ENCODE peak calls at places on chromosome 17, in four cellular contexts. C, A, S and H are unnamed samples.
A peak's percentile ranks its signal among the peaks of the same experiment; 100 is the strongest.

GRCh38 chr17:36777118-36777517 is 160.2 kb upstream of the LHX1 start:
- DNase-seq in A (no peak), C (no peak), S (no peak), H (no peak)

GRCh38 chr17:41338961-41339485 is 11.6 kb downstream of the KRT33A start:
- DNase-seq in C (no peak), A (no peak), S (no peak), H (no peak)

GRCh38 chr17:64083571-64084085 is 46.3 kb downstream of the ERN1 start:
- DNase-seq in A (no peak), S (no peak), C (no peak), H (no peak)

GRCh38 chr17:39197380-39198185 is at the start of gene CACNB1:
- DNase-seq in C (peak; percentile 18), A (peak; percentile 74), S (peak; percentile 53), H (no peak)

GRCh38 chr17:40909755-40910154 is 24.7 kb upstream of the KRT20 start:
- DNase-seq in A (no peak), C (peak; percentile 59), S (peak; percentile 2), H (no peak)

GRCh38 chr17:77419547-77420475 is 279.0 kb downstream of the SEC14L1 start:
- DNase-seq in S (no peak), C (no peak), A (no peak), H (no peak)

GRCh38 chr17:59107306-59107670 is 608 bp upstream of the TRIM37 start:
- DNase-seq in C (no peak), A (no peak), S (no peak), H (no peak)

GRCh38 chr17:1965556-1966273 is 59.4 kb downstream of the RTN4RL1 start:
- DNase-seq in A (no peak), C (no peak), S (no peak), H (peak; percentile 20)

GRCh38 chr17:5055543-5055942 is 20.3 kb upstream of the SLC52A1 start:
- DNase-seq in S (no peak), C (no peak), A (no peak), H (no peak)

GRCh38 chr17:42849451-42850157 is 1.4 kb upstream of the AOC3 start:
- DNase-seq in A (no peak), C (no peak), S (no peak), H (no peak)

GRCh38 chr17:17072546-17072945 is 30.3 kb downstream of the MPRIP start:
- DNase-seq in C (no peak), A (no peak), S (no peak), H (no peak)

GRCh38 chr17:41340934-41341861 is 9.4 kb downstream of the KRT33A start:
- DNase-seq in S (no peak), C (no peak), A (no peak), H (no peak)

GRCh38 chr17:51128089-51128488 is 7.4 kb upstream of the SPAG9 start:
- DNase-seq in C (no peak), S (no peak), A (no peak), H (no peak)

GRCh38 chr17:57260325-57261083 is 4.2 kb downstream of the MSI2 start:
- DNase-seq in A (no peak), S (no peak), C (no peak), H (no peak)

GRCh38 chr17:7176870-7177209 is 2.3 kb downstream of the ASGR1 start:
- DNase-seq in C (no peak), S (no peak), A (no peak), H (no peak)

GRCh38 chr17:69757794-69758430 is 317.1 kb upstream of the KCNJ16 start:
- DNase-seq in S (no peak), C (peak; percentile 71), A (no peak), H (no peak)

GRCh38 chr17:32621612-32622312 is 135.0 kb downstream of the CDK5R1 start:
- DNase-seq in A (no peak), S (no peak), C (no peak), H (no peak)

GRCh38 chr17:927611-928461 is 51.7 kb downstream of the NXN start:
- DNase-seq in C (peak; percentile 94), S (peak; percentile 65), A (no peak), H (peak; percentile 98)

GRCh38 chr17:41894791-41895331 is 23.9 kb downstream of the ACLY start:
- DNase-seq in C (peak; percentile 67), A (no peak), S (peak; percentile 69), H (no peak)

GRCh38 chr17:3030096-3030495 is 33.3 kb downstream of the OR1D5 start:
- DNase-seq in A (no peak), C (peak; percentile 43), S (no peak), H (peak; percentile 27)

GRCh38 chr17:39352511-39352910 is 48.9 kb downstream of the FBXL20 start:
- DNase-seq in A (no peak), S (no peak), C (no peak), H (no peak)

GRCh38 chr17:14014647-14015046 is 54.7 kb upstream of the COX10 start:
- DNase-seq in S (no peak), C (no peak), A (no peak), H (peak; percentile 54)

GRCh38 chr17:75321506-75321905 is 32.3 kb upstream of the SLC25A19 start:
- DNase-seq in C (no peak), S (no peak), A (no peak), H (no peak)